ENCODE peak calls at places on chromosomes 11 and 22, in five cellular contexts. L is transverse colon, S is A549, V is left ventricle myocardium inferior, U is Caco-2. W is an unnamed sample.

GRCh38 chr22:17946691-17947367 is 77.5 kb downstream of the MICAL3 start:
- DNase-seq in L (no peak), S (no peak), V (no peak), U (no peak), W (no peak)

GRCh38 chr11:61472868-61473267 is 35.7 kb upstream of the LRRC10B start:
- DNase-seq in L (no peak), V (peak; percentile 39), U (no peak), S (no peak), W (peak; percentile 81)

GRCh38 chr11:47220401-47220821 is 5.6 kb downstream of the DDB2 start:
- DNase-seq in U (no peak), L (no peak), S (no peak), V (no peak), W (peak; percentile 88)

GRCh38 chr11:128179049-128179448 is 408.3 kb downstream of the ETS1 start:
- DNase-seq in S (no peak), V (no peak), U (no peak), L (no peak), W (no peak)

GRCh38 chr22:44403930-44404329 is 91.2 kb upstream of the SHISAL1 start:
- DNase-seq in U (no peak), L (no peak), V (no peak), S (no peak), W (no peak)

GRCh38 chr11:79030448-79030847 is 410.4 kb downstream of the TENM4 start:
- DNase-seq in S (no peak), V (no peak), U (no peak), L (no peak), W (no peak)

GRCh38 chr11:12389676-12390075 is 12.3 kb downstream of the PARVA start:
- DNase-seq in L (no peak), U (no peak), V (no peak), S (no peak), W (no peak)

GRCh38 chr11:10303558-10304363 is 1.1 kb upstream of the ADM start:
- DNase-seq in U (peak; percentile 82), L (peak; percentile 74), V (peak; percentile 28), S (peak; percentile 78), W (peak; percentile 24)

GRCh38 chr11:63623513-63624140 is 9.4 kb upstream of the PLAAT3 start:
- DNase-seq in U (no peak), L (no peak), S (no peak), V (no peak), W (no peak)

GRCh38 chr22:17712441-17712840 is 61.8 kb downstream of the BID start:
- DNase-seq in U (no peak), L (no peak), V (no peak), S (no peak), W (no peak)

GRCh38 chr22:29700949-29701927 is 18.6 kb upstream of the CABP7 start:
- DNase-seq in U (peak; percentile 47), V (no peak), S (peak; percentile 44), L (peak; percentile 24), W (peak; percentile 55)

GRCh38 chr11:59802639-59803176 is 7.9 kb downstream of the MRPL16 start:
- DNase-seq in L (no peak), S (peak; percentile 58), V (no peak), U (peak; percentile 68), W (peak; percentile 66)

GRCh38 chr11:41845066-41845465 is 385.6 kb upstream of the LRRC4C start:
- DNase-seq in V (no peak), L (no peak), U (no peak), S (no peak), W (no peak)

GRCh38 chr11:126163074-126163700 is 48.3 kb downstream of the RPUSD4 start:
- DNase-seq in L (no peak), U (no peak), S (peak; percentile 6), V (no peak), W (no peak)

GRCh38 chr11:120229451-120230424 is 10.2 kb upstream of the POU2F3 start:
- DNase-seq in U (peak; percentile 67), S (peak; percentile 20), L (no peak), V (no peak), W (peak; percentile 49)

GRCh38 chr11:109697140-109697843 is 275.3 kb downstream of the C11orf87 start:
- DNase-seq in U (peak; percentile 61), S (peak; percentile 31), L (no peak), V (no peak), W (peak; percentile 79)

GRCh38 chr11:20762980-20763379 is 93.6 kb downstream of the NELL1 start:
- DNase-seq in U (no peak), S (no peak), L (no peak), V (no peak), W (no peak)

GRCh38 chr11:116871248-116871647 is 33.8 kb upstream of the APOA1 start:
- DNase-seq in V (no peak), U (no peak), S (no peak), L (no peak), W (peak; percentile 72)

GRCh38 chr11:85961930-85962363 is 106.8 kb downstream of the CCDC83 start:
- DNase-seq in V (no peak), L (no peak), S (no peak), U (no peak), W (no peak)

GRCh38 chr11:131894615-131895544 is 524.5 kb downstream of the NTM start:
- DNase-seq in S (no peak), V (no peak), L (no peak), U (no peak), W (peak; percentile 45)

GRCh38 chr22:35070451-35071093 is 4.6 kb downstream of the ISX start:
- DNase-seq in S (no peak), U (no peak), V (no peak), L (no peak), W (no peak)

GRCh38 chr11:96426356-96427103 is 36.7 kb downstream of the JRKL start:
- DNase-seq in U (peak; percentile 60), L (no peak), S (peak; percentile 34), V (no peak), W (peak; percentile 55)

GRCh38 chr22:24513706-24514240 is 18.6 kb downstream of the UPB1 start:
- DNase-seq in L (no peak), V (no peak), U (no peak), S (no peak), W (no peak)

GRCh38 chr22:42280140-42280539 is 9.7 kb upstream of the TCF20 start:
- DNase-seq in U (no peak), L (no peak), S (no peak), V (no peak), W (no peak)

GRCh38 chr22:23047742-23048141 is 22.6 kb upstream of the GNAZ start:
- DNase-seq in L (no peak), S (no peak), V (no peak), U (no peak), W (no peak)

DNA sequence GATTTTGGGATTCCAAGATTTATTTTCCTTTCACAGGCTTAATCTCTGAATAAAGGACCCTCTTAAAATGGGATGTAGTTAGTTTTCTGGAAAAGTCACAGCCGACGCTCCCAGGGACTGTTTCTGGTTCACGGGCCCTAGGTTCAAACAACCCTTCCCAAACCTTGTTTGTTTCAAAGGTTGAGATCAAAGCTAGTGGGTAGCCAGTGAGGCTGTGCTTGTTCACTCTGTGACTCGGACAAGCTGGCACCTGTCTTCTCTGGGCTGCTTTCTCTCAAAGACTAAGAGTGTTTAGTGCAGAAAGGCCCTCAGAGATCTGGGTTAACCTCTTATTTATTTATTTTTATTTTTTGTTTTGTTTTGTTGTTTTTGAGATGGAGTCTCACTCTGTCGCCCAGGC is 13.0 kb upstream of the MALAT1 start:
- DNase-seq in L (no peak), V (no peak), U (no peak), S (no peak), W (no peak)
- H3K4me1 ChIP-seq in L (peaks cover 68% of the 10 kb centered on the region), V (peaks cover 71% of the 10 kb centered on the region), U (peaks cover 60% of the 10 kb centered on the region), S (peaks cover 82% of the 10 kb centered on the region), W (peaks cover 54% of the 10 kb centered on the region)

GRCh38 chr11:134543144-134544044 is 131.4 kb upstream of the B3GAT1 start:
- DNase-seq in V (no peak), U (no peak), S (no peak), L (no peak), W (no peak)

GRCh38 chr11:134539285-134539684 is 127.2 kb upstream of the B3GAT1 start:
- DNase-seq in U (no peak), S (no peak), L (no peak), V (no peak), W (no peak)

GRCh38 chr11:134542401-134543143 is 130.5 kb upstream of the B3GAT1 start:
- DNase-seq in S (no peak), L (peak; percentile 62), U (peak; percentile 91), V (no peak), W (no peak)

GRCh38 chr11:134541951-134542350 is 129.9 kb upstream of the B3GAT1 start:
- DNase-seq in S (no peak), U (no peak), V (no peak), L (no peak), W (no peak)

GRCh38 chr11:134541355-134541754 is 129.3 kb upstream of the B3GAT1 start:
- DNase-seq in U (no peak), S (no peak), V (no peak), L (no peak), W (no peak)
- H3K9me3 ChIP-seq in U (peaks cover 15% of the 10 kb centered on the region), S (no peaks in the 10 kb centered on the region), V (no peaks in the 10 kb centered on the region), L (no peaks in the 10 kb centered on the region), W (no peaks in the 10 kb centered on the region)

DNA sequence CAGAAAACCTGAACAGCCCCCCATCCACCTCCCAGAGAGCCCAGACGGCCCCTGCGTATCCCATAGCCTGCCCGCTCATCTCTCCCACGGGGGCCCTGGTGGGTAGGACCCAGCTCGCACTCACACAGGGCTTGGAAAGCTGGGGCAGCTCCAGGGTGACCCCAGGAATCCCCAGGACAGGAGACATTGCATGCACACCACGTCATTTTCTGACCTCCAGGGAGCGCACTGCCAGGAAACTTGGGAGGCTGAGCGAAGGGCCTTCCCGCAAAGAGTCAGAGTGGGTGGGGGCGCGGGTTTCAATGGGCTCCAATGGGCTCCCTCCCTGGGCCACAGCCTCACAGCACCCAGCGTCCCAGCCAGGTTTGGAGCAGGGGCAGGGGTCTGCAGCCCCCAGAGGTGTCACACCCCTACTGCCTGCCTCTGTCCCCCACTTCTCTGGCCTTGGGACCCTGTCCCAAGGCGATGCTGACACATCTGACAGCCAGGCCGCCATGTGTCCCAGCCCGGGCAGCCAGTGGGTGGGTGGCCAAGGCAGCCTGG is 8.2 kb upstream of the SYT8 start:
- DNase-seq in L (peak; percentile 56), U (no peak), S (peak; percentile 44), V (no peak), W (peak; percentile 91)
- TF ChIP-seq CTCF in L (peak; percentile 25), U (no peak), S (no peak), V (no peak), W (peak; percentile 48)

GRCh38 chr22:39432361-39432811 is 24.4 kb upstream of the MGAT3 start:
- DNase-seq in U (no peak), V (no peak), S (no peak), L (no peak), W (no peak)

GRCh38 chr22:39431216-39431801 is 25.5 kb upstream of the MGAT3 start:
- DNase-seq in U (no peak), V (no peak), L (no peak), S (no peak), W (no peak)

GRCh38 chr22:39430576-39431150 is 26.1 kb upstream of the MGAT3 start:
- DNase-seq in U (no peak), S (no peak), V (no peak), L (no peak), W (no peak)

GRCh38 chr22:39429916-39430575 is 26.8 kb upstream of the MGAT3 start:
- DNase-seq in V (no peak), L (no peak), S (no peak), U (no peak), W (no peak)

DNA sequence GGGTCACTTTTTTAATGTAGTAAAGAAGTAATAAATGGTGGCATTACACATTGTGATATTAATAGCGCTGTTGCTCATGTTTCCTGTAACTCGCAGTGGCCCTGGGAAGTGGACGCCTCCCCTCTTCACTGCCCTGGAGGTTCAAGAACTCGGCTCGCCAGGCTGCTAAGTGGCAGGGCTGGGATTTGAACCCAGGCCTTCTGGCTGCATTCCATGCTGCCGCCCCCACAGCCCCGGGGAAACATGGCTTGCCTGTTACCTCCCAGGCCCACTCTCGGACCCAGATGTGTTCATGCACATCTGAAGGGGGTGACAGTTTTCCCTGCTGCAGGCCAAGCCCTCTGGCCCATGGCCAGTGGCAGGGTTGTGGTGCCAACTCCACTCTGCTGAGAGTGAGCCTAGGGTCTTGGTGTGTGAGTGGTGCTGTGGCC is 25.0 kb upstream of the MGAT3 start:
- DNase-seq in U (no peak), S (no peak), L (no peak), V (peak; percentile 54), W (no peak)
- H3K4me1 ChIP-seq in U (peaks cover 19% of the 10 kb centered on the region), S (peaks cover 1% of the 10 kb centered on the region), L (peaks cover 9% of the 10 kb centered on the region), V (peaks cover 47% of the 10 kb centered on the region), W (no peaks in the 10 kb centered on the region)